ENCODE peak calls at places on chromosomes 4 and X, in eight cellular contexts. I is GM23248, C is PC-3, H is fibroblast of lung, W is SK-N-MC, P is neural progenitor cell, E is A673, O is GM23338. X is an unnamed sample.
A peak's percentile ranks its signal among the peaks of the same experiment; 100 is the strongest.

GRCh38 chrX:40423299-40423698 is 157.5 kb upstream of the ATP6AP2 start:
- DNase-seq in I (peak; percentile 19), C (no peak), H (no peak), W (no peak), P (peak; percentile 46), E (peak; percentile 92), O (no peak), X (no peak)

GRCh38 chr4:37889849-37890500 is 909 bp upstream of the TBC1D1 start:
- DNase-seq in I (peak; percentile 13), C (no peak), H (no peak), W (no peak), P (peak; percentile 31), E (peak; percentile 10), O (peak; percentile 62), X (no peak)

GRCh38 chrX:46758163-46758955 is 559 bp downstream of the SLC9A7 start:
- DNase-seq in I (peak; percentile 56), C (peak; percentile 10), H (peak; percentile 5), W (no peak), P (no peak), E (no peak), O (peak; percentile 18), X (no peak)

GRCh38 chr4:48033825-48034413 is 17.3 kb downstream of the NIPAL1 start:
- DNase-seq in I (peak; percentile 37), C (peak; percentile 61), H (no peak), W (no peak), P (peak; percentile 17), E (peak; percentile 64), O (peak; percentile 77), X (peak; percentile 23)

GRCh38 chr4:156113138-156113537 is 159.5 kb upstream of the CTSO start:
- DNase-seq in I (no peak), C (peak; percentile 36), H (no peak), W (no peak), P (no peak), E (peak; percentile 44), O (peak; percentile 13), X (no peak)

GRCh38 chr4:11904117-11904535 is 475.4 kb upstream of the HS3ST1 start:
- DNase-seq in I (no peak), C (no peak), H (peak; percentile 35), W (no peak), P (no peak), E (no peak), O (no peak), X (no peak)

GRCh38 chr4:72243641-72244040 is 211.8 kb downstream of the NPFFR2 start:
- DNase-seq in I (no peak), C (no peak), H (no peak), W (no peak), P (no peak), E (no peak), O (no peak), X (no peak)

GRCh38 chrX:133959972-133960371 is 25.4 kb downstream of the GPC3 start:
- DNase-seq in I (no peak), C (no peak), H (no peak), W (no peak), P (no peak), E (no peak), O (no peak), X (no peak)

GRCh38 chrX:39675619-39676018 is 422.1 kb downstream of the BCOR start:
- DNase-seq in I (peak; percentile 50), C (no peak), H (no peak), W (no peak), P (no peak), E (no peak), O (no peak), X (no peak)

GRCh38 chr4:142402156-142402555 is 443.9 kb downstream of the INPP4B start:
- DNase-seq in I (peak; percentile 32), C (no peak), H (peak; percentile 39), W (no peak), P (no peak), E (no peak), O (no peak), X (no peak)

GRCh38 chr4:155911905-155912304 is 8.4 kb downstream of the TDO2 start:
- DNase-seq in I (no peak), C (no peak), H (no peak), W (no peak), P (no peak), E (no peak), O (no peak), X (no peak)

DNA sequence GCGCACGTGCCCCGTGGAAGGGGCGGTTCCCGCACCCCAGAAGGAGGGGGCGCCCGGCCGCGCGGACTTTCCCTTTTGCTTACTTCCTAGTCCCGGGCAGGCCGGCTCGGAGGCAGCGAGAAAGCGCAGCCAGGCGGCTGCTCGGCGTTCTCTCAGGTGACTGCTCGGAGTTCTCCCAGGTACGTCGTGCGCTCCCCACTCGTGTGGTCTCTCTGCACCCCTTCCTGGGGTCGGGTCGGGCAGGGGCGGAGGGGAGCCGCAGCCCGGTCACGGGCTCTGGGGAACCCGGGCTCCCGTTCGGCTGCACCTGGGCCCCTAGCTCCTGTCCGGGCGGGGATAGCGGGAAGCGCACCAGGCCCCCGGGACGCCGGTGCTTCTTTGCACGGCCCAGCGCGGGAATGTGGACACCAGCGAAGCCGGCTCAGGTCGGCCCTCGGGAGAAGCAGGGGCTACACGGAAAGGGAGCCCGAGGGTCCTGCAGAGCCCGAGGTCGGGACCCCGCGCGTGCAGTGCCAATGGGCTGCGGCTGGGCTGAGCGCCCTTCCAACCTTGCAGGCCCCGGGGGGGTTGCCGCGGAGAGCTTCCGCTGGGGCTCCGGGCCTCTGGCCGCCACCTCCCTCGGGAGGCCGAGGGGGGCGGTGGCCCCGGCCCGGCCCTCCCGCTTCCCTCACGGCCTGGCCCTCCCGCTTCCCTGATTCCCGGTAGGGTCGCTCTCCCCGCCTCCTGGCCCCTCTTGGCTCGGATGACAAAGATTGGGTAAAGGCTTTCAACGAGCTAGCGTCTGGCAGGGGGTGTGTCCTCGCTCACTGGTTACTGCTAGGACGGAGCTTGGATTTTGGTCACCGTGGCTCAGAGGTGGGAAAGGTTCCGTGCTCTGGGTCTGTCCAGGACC is at the start of gene TLR2:
- DNase-seq in I (peak; percentile 47), C (peak; percentile 43), H (no peak), W (no peak), P (peak; percentile 78), E (peak; percentile 14), O (peak; percentile 80), X (no peak)
- TF ChIP-seq EZH2 in I (peak; percentile 65), C (no peak), H (peak; percentile 8), W (no peak), P (peak; percentile 90), E (peak; percentile 76), O (peak; percentile 55), X (no peak)

DNA sequence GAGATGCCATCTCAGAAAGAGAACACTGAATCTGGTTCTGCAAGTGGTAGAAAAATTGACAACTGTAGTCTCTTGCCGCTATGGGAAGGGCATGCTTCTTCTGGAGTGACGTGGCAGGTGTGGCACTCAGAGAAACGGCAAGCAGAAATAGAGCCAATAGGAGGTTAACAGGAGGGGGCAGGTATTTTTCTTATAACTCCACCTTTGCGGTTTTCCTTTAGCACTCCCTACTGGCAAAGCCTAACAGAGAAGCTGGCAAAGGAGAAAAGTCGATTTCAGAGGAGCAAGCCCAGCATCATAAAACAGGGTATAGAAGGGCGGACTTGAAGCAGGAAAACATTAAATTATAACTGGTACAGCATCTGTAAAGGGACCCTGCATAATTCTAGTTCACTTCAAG is 1382.2 kb downstream of the PCDH18 start:
- DNase-seq in I (no peak), C (no peak), H (no peak), W (no peak), P (no peak), E (no peak), O (peak; percentile 7), X (no peak)
- TF ChIP-seq EZH2 in I (no peak), C (no peak), H (no peak), W (no peak), P (no peak), E (no peak), O (no peak), X (no peak)

GRCh38 chr4:185535818-185536729 is 767 bp upstream of the PDLIM3 start:
- DNase-seq in I (peak; percentile 45), C (no peak), H (no peak), W (no peak), P (no peak), E (no peak), O (peak; percentile 22), X (no peak)

GRCh38 chr4:185532327-185532726 is 3.0 kb downstream of the PDLIM3 start:
- DNase-seq in I (no peak), C (no peak), H (no peak), W (no peak), P (no peak), E (no peak), O (no peak), X (no peak)

GRCh38 chr4:185532795-185533324 is 2.4 kb downstream of the PDLIM3 start:
- DNase-seq in I (no peak), C (no peak), H (no peak), W (no peak), P (no peak), E (no peak), O (no peak), X (no peak)

GRCh38 chr4:185534850-185535761 is at the start of gene PDLIM3:
- DNase-seq in I (peak; percentile 51), C (no peak), H (no peak), W (no peak), P (peak; percentile 84), E (no peak), O (peak; percentile 87), X (no peak)

GRCh38 chr4:185534534-185534849 is 815 bp downstream of the PDLIM3 start:
- DNase-seq in I (no peak), C (no peak), H (no peak), W (no peak), P (no peak), E (no peak), O (no peak), X (no peak)
- TF ChIP-seq EZH2 in I (no peak), C (no peak), H (no peak), W (no peak), P (no peak), E (no peak), O (no peak), X (no peak)

GRCh38 chr4:121952290-121952689 is 430 bp upstream of the TRPC3 start:
- DNase-seq in I (no peak), C (no peak), H (no peak), W (no peak), P (no peak), E (no peak), O (peak; percentile 13), X (no peak)

GRCh38 chr4:121946644-121947043 is 5.2 kb downstream of the TRPC3 start:
- DNase-seq in I (no peak), C (peak; percentile 7), H (no peak), W (no peak), P (no peak), E (no peak), O (no peak), X (no peak)

GRCh38 chr4:121951570-121952110 is at the start of gene TRPC3:
- DNase-seq in I (peak; percentile 58), C (no peak), H (peak; percentile 20), W (no peak), P (peak; percentile 67), E (peak; percentile 30), O (peak; percentile 52), X (no peak)

GRCh38 chr4:121950680-121951569 is 935 bp downstream of the TRPC3 start:
- DNase-seq in I (peak; percentile 50), C (no peak), H (peak; percentile 16), W (no peak), P (peak; percentile 39), E (peak; percentile 25), O (peak; percentile 44), X (no peak)

DNA sequence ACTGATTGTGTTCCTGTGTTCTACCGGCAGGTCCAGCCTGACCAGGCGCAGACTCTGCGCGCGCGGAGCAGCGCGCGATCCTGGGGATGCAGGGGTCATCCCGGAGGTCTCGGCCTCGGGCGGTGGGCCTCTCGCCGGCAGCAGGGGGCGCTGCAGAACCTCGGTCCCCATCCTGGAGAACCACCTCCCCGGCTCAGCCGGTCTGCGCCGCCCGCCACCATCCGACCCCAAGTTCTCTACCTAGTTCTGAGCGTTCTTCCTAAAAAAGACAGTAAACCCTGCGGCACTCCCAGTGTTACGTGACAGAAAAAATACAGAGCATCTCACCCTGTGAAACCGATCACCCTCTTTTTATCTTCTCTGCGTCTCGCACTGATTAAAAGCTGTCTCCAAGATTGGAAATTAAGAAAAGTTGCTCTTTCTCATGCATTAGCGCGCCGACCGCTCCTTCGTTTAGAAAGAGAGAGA is 1.6 kb downstream of the TRPC3 start:
- DNase-seq in I (peak; percentile 65), C (no peak), H (peak; percentile 79), W (no peak), P (peak; percentile 93), E (peak; percentile 72), O (peak; percentile 93), X (no peak)
- TF ChIP-seq EZH2 in I (peak; percentile 63), C (no peak), H (no peak), W (no peak), P (peak; percentile 90), E (no peak), O (peak; percentile 54), X (no peak)

X was measured in DND-41.